ENCODE peak calls at places on chromosomes 7 and 10, in four cellular contexts. One of them, this sample, is unnamed.

GRCh38 chr10:36254191-36254590 is 612.1 kb upstream of the FZD8 start:
- DNase-seq in OCI-LY7: no peak
- DNase-seq in cardiac muscle cell: peak
- DNase-seq in lower lobe of right lung: peak
- DNase-seq in this sample: no peak

GRCh38 chr10:86536294-86536861 is 14.8 kb upstream of the WAPL start:
- DNase-seq in OCI-LY7: no peak
- DNase-seq in cardiac muscle cell: no peak
- DNase-seq in lower lobe of right lung: no peak
- DNase-seq in this sample: no peak

GRCh38 chr7:19623676-19624075 is 85.2 kb downstream of the POLR1F start:
- DNase-seq in OCI-LY7: no peak
- DNase-seq in cardiac muscle cell: no peak
- DNase-seq in lower lobe of right lung: no peak
- DNase-seq in this sample: no peak

GRCh38 chr10:132211246-132211645 is 24.5 kb downstream of the DPYSL4 start:
- DNase-seq in OCI-LY7: no peak
- DNase-seq in cardiac muscle cell: no peak
- DNase-seq in lower lobe of right lung: no peak
- DNase-seq in this sample: no peak

GRCh38 chr10:24849537-24850299 is 102.7 kb downstream of the PRTFDC1 start:
- DNase-seq in OCI-LY7: no peak
- DNase-seq in cardiac muscle cell: no peak
- DNase-seq in lower lobe of right lung: no peak
- DNase-seq in this sample: no peak

GRCh38 chr10:22823109-22823508 is 104.7 kb upstream of the ARMC3 start:
- DNase-seq in OCI-LY7: no peak
- DNase-seq in cardiac muscle cell: no peak
- DNase-seq in lower lobe of right lung: no peak
- DNase-seq in this sample: no peak

GRCh38 chr10:63636812-63637211 is 115.6 kb downstream of the REEP3 start:
- DNase-seq in OCI-LY7: no peak
- DNase-seq in cardiac muscle cell: no peak
- DNase-seq in lower lobe of right lung: no peak
- DNase-seq in this sample: no peak

GRCh38 chr7:66883716-66884115 is 37.3 kb upstream of the TMEM248 start:
- DNase-seq in OCI-LY7: no peak
- DNase-seq in cardiac muscle cell: no peak
- DNase-seq in lower lobe of right lung: no peak
- DNase-seq in this sample: no peak

GRCh38 chr7:101140746-101141382 is 13.4 kb upstream of the AP1S1 start:
- DNase-seq in OCI-LY7: no peak
- DNase-seq in cardiac muscle cell: no peak
- DNase-seq in lower lobe of right lung: no peak
- DNase-seq in this sample: no peak

GRCh38 chr10:94747137-94747536 is 15.3 kb upstream of the CYP2C19 start:
- DNase-seq in OCI-LY7: no peak
- DNase-seq in cardiac muscle cell: no peak
- DNase-seq in lower lobe of right lung: no peak
- DNase-seq in this sample: no peak

GRCh38 chr10:10778959-10779358 is 238.7 kb upstream of the CELF2 start:
- DNase-seq in OCI-LY7: no peak
- DNase-seq in cardiac muscle cell: no peak
- DNase-seq in lower lobe of right lung: no peak
- DNase-seq in this sample: no peak

GRCh38 chr7:40611472-40611871 is 476.7 kb downstream of the SUGCT start:
- DNase-seq in OCI-LY7: no peak
- DNase-seq in cardiac muscle cell: no peak
- DNase-seq in lower lobe of right lung: no peak
- DNase-seq in this sample: no peak

GRCh38 chr7:157442993-157443831 is 106.4 kb downstream of the DNAJB6 start:
- DNase-seq in OCI-LY7: no peak
- DNase-seq in cardiac muscle cell: no peak
- DNase-seq in lower lobe of right lung: peak
- DNase-seq in this sample: no peak

GRCh38 chr10:69963178-69963834 is 89.3 kb upstream of the MACROH2A2 start:
- DNase-seq in OCI-LY7: peak
- DNase-seq in cardiac muscle cell: no peak
- DNase-seq in lower lobe of right lung: no peak
- DNase-seq in this sample: no peak

GRCh38 chr7:2735744-2736143 is 47.7 kb downstream of the AMZ1 start:
- DNase-seq in OCI-LY7: no peak
- DNase-seq in cardiac muscle cell: no peak
- DNase-seq in lower lobe of right lung: no peak
- DNase-seq in this sample: no peak

GRCh38 chr7:423312-424260 is 96.1 kb downstream of the PDGFA start:
- DNase-seq in OCI-LY7: no peak
- DNase-seq in cardiac muscle cell: no peak
- DNase-seq in lower lobe of right lung: peak
- DNase-seq in this sample: no peak

GRCh38 chr7:12711124-12711523 is 23.7 kb downstream of the ARL4A start:
- DNase-seq in OCI-LY7: no peak
- DNase-seq in cardiac muscle cell: no peak
- DNase-seq in lower lobe of right lung: no peak
- DNase-seq in this sample: no peak

GRCh38 chr10:127757033-127757432 is 20.0 kb downstream of the FOXI2 start:
- DNase-seq in OCI-LY7: no peak
- DNase-seq in cardiac muscle cell: no peak
- DNase-seq in lower lobe of right lung: no peak
- DNase-seq in this sample: no peak
- TF ChIP-seq CTCF in OCI-LY7: peak
- TF ChIP-seq CTCF in cardiac muscle cell: no peak
- TF ChIP-seq CTCF in lower lobe of right lung: no peak
- TF ChIP-seq CTCF in this sample: peak

DNA sequence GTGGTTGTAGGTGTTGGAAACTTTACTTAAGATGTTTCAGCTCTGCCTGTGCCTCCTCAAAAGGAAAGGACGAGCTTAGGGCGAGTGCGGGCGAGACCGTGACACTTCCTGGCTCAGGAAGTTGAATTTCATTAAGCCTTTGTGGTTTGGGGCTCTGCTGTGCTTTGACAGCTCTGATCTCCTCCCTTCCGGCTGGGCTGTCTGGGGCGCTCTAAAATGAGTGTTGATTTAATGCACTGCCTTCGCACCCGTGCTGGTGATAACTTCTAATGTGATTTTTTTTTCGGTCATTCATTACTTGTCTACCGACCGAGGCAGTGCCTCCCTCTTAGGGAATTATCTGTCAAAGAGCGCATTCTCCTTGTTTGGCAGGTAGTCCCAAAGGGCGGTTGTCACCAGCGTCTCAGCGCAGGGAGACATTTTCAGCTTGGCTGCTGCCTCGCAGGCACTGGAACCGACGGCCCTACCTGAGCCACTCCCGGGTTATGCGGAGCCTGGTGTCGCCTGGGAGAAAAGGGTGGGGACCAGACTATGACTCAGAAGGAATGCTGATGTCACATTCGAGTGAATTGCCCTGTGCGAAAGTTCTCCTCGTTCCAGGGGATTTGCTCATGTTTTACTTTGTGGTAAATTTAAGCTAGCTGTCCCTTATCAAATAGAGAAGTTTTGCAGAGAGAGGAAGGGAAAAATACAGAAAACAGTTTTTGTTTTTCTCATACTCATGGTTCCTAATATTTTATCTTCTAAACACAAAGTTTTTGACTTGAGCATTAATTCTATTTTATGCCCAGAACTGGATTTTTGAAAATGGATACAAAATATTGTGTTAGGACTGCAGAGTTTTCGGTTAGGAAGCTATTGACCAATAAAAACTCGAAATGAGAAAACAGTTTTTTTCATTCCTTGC is 920 bp downstream of the TES start:
- DNase-seq in OCI-LY7: peak
- DNase-seq in cardiac muscle cell: peak
- DNase-seq in lower lobe of right lung: peak
- DNase-seq in this sample: peak
- H3K27ac ChIP-seq in OCI-LY7: no peak
- H3K27ac ChIP-seq in cardiac muscle cell: peak
- H3K27ac ChIP-seq in lower lobe of right lung: peak
- H3K27ac ChIP-seq in this sample: peak

DNA sequence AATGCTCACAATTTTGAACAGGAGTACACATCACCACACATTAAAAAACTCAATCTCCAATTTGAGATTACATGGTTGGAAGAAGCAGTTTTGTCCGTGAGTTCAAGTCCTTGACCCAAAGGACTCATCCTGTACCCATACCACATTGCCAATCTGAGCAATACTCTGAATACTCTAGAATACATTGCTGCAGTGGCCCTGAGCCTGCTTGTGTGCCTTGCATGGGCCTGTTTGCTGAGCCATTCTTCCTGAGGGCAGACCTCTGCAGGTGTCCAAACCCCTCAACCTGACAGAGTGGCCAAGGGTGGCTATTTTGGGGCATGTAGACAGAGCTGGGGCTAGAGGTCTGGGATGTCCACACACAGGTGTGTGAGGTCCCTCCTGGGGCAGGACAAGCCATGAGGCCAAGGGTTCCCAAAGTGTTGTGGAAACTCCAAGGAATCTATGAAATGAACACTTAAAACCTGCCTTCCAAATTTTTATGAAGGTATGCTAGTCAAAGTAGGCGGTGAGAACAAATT is 15.5 kb downstream of the AGMO start:
- DNase-seq in OCI-LY7: no peak
- DNase-seq in cardiac muscle cell: no peak
- DNase-seq in lower lobe of right lung: no peak
- DNase-seq in this sample: no peak
- TF ChIP-seq CTCF in OCI-LY7: no peak
- TF ChIP-seq CTCF in cardiac muscle cell: no peak
- TF ChIP-seq CTCF in lower lobe of right lung: no peak
- TF ChIP-seq CTCF in this sample: no peak

DNA sequence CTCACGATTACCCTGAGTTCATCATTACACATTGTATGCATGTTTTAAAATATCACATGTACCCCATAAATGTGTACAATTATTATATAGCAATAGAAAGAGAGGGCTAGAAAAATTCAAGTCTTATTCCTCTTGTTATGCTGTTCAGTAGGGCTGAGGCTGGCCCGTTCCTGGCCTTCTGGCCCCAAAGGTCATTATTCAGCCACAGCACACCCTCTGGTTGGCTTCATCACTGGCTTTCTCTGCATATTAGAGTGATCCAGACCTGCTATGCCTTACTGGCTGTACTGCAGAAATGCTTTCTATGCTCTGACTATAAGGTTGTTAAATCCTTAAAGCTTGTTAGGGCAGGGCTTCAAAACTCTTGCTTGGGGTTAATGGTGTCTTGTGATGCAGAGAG is 61.9 kb upstream of the WDR11 start:
- DNase-seq in OCI-LY7: no peak
- DNase-seq in cardiac muscle cell: no peak
- DNase-seq in lower lobe of right lung: no peak
- DNase-seq in this sample: no peak
- H3K27ac ChIP-seq in OCI-LY7: no peak
- H3K27ac ChIP-seq in cardiac muscle cell: no peak
- H3K27ac ChIP-seq in lower lobe of right lung: no peak
- H3K27ac ChIP-seq in this sample: no peak

GRCh38 chr10:106175760-106176377 is 988.6 kb downstream of the SORCS1 start:
- DNase-seq in OCI-LY7: peak
- DNase-seq in cardiac muscle cell: peak
- DNase-seq in lower lobe of right lung: no peak
- DNase-seq in this sample: no peak
- TF ChIP-seq CTCF in OCI-LY7: peak
- TF ChIP-seq CTCF in cardiac muscle cell: peak
- TF ChIP-seq CTCF in lower lobe of right lung: peak
- TF ChIP-seq CTCF in this sample: no peak

GRCh38 chr10:125159486-125159931 is 854 bp downstream of the CTBP2 start:
- DNase-seq in OCI-LY7: no peak
- DNase-seq in cardiac muscle cell: peak
- DNase-seq in lower lobe of right lung: peak
- DNase-seq in this sample: no peak
- H3K27ac ChIP-seq in OCI-LY7: no peak
- H3K27ac ChIP-seq in cardiac muscle cell: peak
- H3K27ac ChIP-seq in lower lobe of right lung: peak
- H3K27ac ChIP-seq in this sample: peak

DNA sequence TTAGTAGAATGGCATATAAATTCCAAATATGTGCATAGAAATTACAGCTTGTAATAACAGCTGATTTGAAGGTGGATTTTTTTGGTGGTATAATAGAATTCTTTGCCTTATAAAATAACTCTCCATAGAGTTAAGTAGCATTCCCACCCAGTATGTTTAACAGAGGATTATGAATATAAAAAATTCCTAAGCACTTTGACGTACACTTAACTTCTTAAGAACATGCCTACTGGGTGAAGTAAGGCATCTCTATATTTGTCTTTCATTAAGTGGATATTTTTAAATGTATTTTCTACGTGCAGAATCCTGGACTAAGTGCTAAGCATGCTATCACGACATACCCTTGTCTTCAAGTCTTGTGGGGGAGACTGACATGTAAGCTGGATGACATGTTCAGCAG is 217.7 kb upstream of the BMPER start:
- DNase-seq in OCI-LY7: no peak
- DNase-seq in cardiac muscle cell: no peak
- DNase-seq in lower lobe of right lung: no peak
- DNase-seq in this sample: no peak
- TF ChIP-seq CTCF in OCI-LY7: no peak
- TF ChIP-seq CTCF in cardiac muscle cell: no peak
- TF ChIP-seq CTCF in lower lobe of right lung: no peak
- TF ChIP-seq CTCF in this sample: no peak

DNA sequence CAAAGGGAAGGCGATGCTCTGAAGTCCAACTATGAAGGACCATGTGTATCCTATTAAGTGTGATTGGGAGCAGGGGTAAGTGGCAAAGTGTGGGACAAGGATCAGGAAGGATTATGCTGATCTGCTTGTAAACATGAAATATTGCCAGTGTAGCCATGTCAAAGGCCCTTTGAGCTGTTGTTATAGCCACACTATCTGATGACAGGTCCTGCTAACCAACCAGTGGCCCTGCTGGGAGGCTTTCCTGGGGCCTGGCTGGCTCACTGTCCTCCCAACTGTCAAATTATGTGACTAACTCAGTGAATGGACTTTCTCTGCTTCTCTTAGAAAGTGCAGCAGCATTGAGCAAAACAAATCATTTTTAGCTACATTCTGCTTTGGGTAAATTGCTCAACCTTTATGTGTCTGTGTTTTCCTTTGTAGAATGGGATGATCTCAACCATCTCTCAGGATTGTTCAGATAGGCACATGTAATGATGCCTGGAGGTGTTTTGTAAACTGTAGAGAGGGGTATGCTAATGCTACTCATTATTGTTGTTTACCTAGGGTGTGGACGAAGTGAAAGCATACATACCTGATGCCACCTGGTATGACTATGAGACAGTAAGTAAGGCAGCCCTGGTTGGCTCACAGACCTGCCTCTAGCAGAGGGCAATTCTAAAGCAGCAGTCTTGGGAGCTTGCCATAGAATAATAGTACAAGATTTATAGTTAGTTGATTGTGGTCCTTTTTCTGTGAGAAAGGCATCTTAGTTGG is 47.4 kb downstream of the MGAM2 start:
- DNase-seq in OCI-LY7: no peak
- DNase-seq in cardiac muscle cell: no peak
- DNase-seq in lower lobe of right lung: no peak
- DNase-seq in this sample: peak
- H3K27ac ChIP-seq in OCI-LY7: no peak
- H3K27ac ChIP-seq in cardiac muscle cell: no peak
- H3K27ac ChIP-seq in lower lobe of right lung: no peak
- H3K27ac ChIP-seq in this sample: no peak